ENCODE peak calls at places on chromosomes 6 and 20, in six cellular contexts. W is astrocyte; K is NCI-H460; L is T-helper 1 cell; Q is stimulated activated CD8-positive, alpha-beta memory T cell treated with anti-CD3 and anti-CD28 coated beads, Interleukin-4, amount 100 ng/mL, for 24 hours; N is activated T-cell treated with anti-CD3 and anti-CD28 coated beads, Interleukin-2, amount 50 U/mL, for 48 hours. F is an unnamed sample.

GRCh38 chr6:30544666-30545272 is 11.5 kb downstream of the GNL1 start:
- DNase-seq in Q (no peak), L (no peak), K (peak), W (peak), N (no peak), F (peak)

GRCh38 chr6:152277826-152278247 is 359.3 kb downstream of the SYNE1 start:
- DNase-seq in W (no peak), Q (no peak), N (no peak), L (no peak), K (no peak), F (no peak)

GRCh38 chr6:41222513-41222912 is 5.6 kb upstream of the TREML4 start:
- DNase-seq in K (no peak), N (no peak), Q (no peak), W (no peak), L (no peak), F (no peak)

GRCh38 chr6:21886601-21887091 is 293.1 kb downstream of the SOX4 start:
- DNase-seq in N (no peak), L (no peak), W (peak), Q (no peak), K (no peak), F (peak)

GRCh38 chr6:112802154-112802553 is 455.0 kb downstream of the RFPL4B start:
- DNase-seq in K (no peak), Q (no peak), W (peak), L (no peak), N (no peak), F (peak)

GRCh38 chr6:47278545-47278944 is 31.2 kb downstream of the TNFRSF21 start:
- DNase-seq in N (no peak), Q (no peak), K (no peak), L (no peak), W (no peak), F (no peak)

GRCh38 chr6:124977067-124977908 is 15.1 kb downstream of the RNF217 start:
- DNase-seq in Q (no peak), K (no peak), N (no peak), L (no peak), W (peak), F (no peak)

GRCh38 chr6:22146581-22147468 is 150.0 kb downstream of the PRL start:
- DNase-seq in L (no peak), K (no peak), W (no peak), Q (no peak), N (peak), F (no peak)

GRCh38 chr6:704037-704436 is 11.1 kb upstream of the EXOC2 start:
- DNase-seq in N (no peak), W (no peak), Q (no peak), K (no peak), L (no peak), F (no peak)

GRCh38 chr6:37868447-37868825 is 48.9 kb downstream of the ZFAND3 start:
- DNase-seq in L (no peak), N (peak), W (peak), Q (no peak), K (no peak), F (peak)

GRCh38 chr6:159104163-159104885 is 59.5 kb upstream of the TAGAP start:
- DNase-seq in Q (peak), W (no peak), K (peak), L (peak), N (peak), F (peak)

GRCh38 chr6:12208190-12208589 is 82.0 kb upstream of the EDN1 start:
- DNase-seq in Q (peak), W (no peak), L (no peak), K (no peak), N (peak), F (peak)

GRCh38 chr20:47392015-47392720 is 35.7 kb upstream of the ZMYND8 start:
- DNase-seq in N (no peak), Q (no peak), L (no peak), W (peak), K (peak), F (peak)

GRCh38 chr6:154386848-154387717 is 30.5 kb upstream of the IPCEF1 start:
- DNase-seq in W (peak), L (no peak), N (no peak), Q (no peak), K (peak), F (peak)

GRCh38 chr6:69019832-69020231 is 384.8 kb downstream of the ADGRB3 start:
- DNase-seq in W (peak), Q (no peak), N (no peak), L (no peak), K (peak), F (peak)

GRCh38 chr6:1418471-1419191 is 29.3 kb downstream of the FOXF2 start:
- DNase-seq in Q (no peak), N (no peak), L (no peak), K (no peak), W (no peak), F (no peak)

GRCh38 chr6:3990692-3991491 is 88.0 kb downstream of the FAM217A start:
- DNase-seq in Q (peak), N (peak), L (peak), K (peak), W (peak), F (peak)

GRCh38 chr6:43747734-43748133 is 22.3 kb upstream of the VEGFA start:
- DNase-seq in W (no peak), L (no peak), Q (no peak), K (no peak), N (peak), F (no peak)

GRCh38 chr20:25321262-25321831 is 69.3 kb downstream of the ABHD12 start:
- DNase-seq in W (no peak), Q (no peak), L (no peak), N (peak), K (no peak), F (no peak)

GRCh38 chr20:58173930-58174707 is 54.3 kb downstream of the ANKRD60 start:
- DNase-seq in Q (no peak), L (no peak), N (no peak), K (no peak), W (no peak), F (no peak)

GRCh38 chr6:21748343-21749063 is 155.0 kb downstream of the SOX4 start:
- DNase-seq in Q (no peak), W (peak), N (no peak), L (no peak), K (no peak), F (peak)

GRCh38 chr6:44670146-44670545 is 282.6 kb downstream of the CDC5L start:
- DNase-seq in N (no peak), W (no peak), K (no peak), L (no peak), Q (no peak), F (no peak)

GRCh38 chr6:108781419-108782110 is 66.7 kb upstream of the ARMC2 start:
- DNase-seq in K (no peak), L (no peak), Q (no peak), W (peak), N (peak), F (peak)

GRCh38 chr6:85390105-85390728 is 59.7 kb upstream of the NT5E start:
- DNase-seq in W (peak), N (no peak), L (no peak), Q (no peak), K (no peak), F (no peak)

F was measured in brain microvascular endothelial cell.